ENCODE peak calls at places on chromosomes 2 and 18, in nine cellular contexts. R is breast epithelium; Z is effector memory CD8-positive, alpha-beta T cell; C is right lobe of liver; W is substantia nigra; U is GM12864; A is ACHN; J is CD8-positive, alpha-beta T cell; Y is nephron progenitor cell. K is an unnamed sample.

GRCh38 chr2:112048887-112049286 is 6.2 kb upstream of the TMEM87B start:
- DNase-seq in R (no peak), Z (peak), C (no peak), W (no peak), U (no peak), A (peak), J (no peak), Y (no peak), K (no peak)

GRCh38 chr2:44895061-44895460 is 46.4 kb upstream of the SIX3 start:
- DNase-seq in R (no peak), Z (no peak), C (no peak), W (no peak), U (no peak), A (no peak), J (no peak), Y (no peak), K (no peak)

GRCh38 chr2:108968619-108969018 is 20.4 kb downstream of the EDAR start:
- DNase-seq in R (no peak), Z (no peak), C (no peak), W (no peak), U (no peak), A (no peak), J (no peak), Y (no peak), K (no peak)

GRCh38 chr2:202249521-202249850 is 11.1 kb upstream of the SUMO1 start:
- DNase-seq in R (no peak), Z (no peak), C (no peak), W (no peak), U (no peak), A (no peak), J (no peak), Y (no peak), K (no peak)

GRCh38 chr2:48771241-48772014 is 15.9 kb upstream of the LHCGR start:
- DNase-seq in R (no peak), Z (no peak), C (no peak), W (no peak), U (no peak), A (no peak), J (no peak), Y (no peak), K (no peak)

GRCh38 chr18:51668101-51668500 is 470.6 kb upstream of the MEX3C start:
- DNase-seq in R (no peak), Z (no peak), C (no peak), W (peak), U (no peak), A (peak), J (no peak), Y (peak), K (peak)

GRCh38 chr2:50492452-50492851 is 539.5 kb downstream of the NRXN1 start:
- DNase-seq in R (no peak), Z (no peak), C (no peak), W (peak), U (peak), A (peak), J (no peak), Y (peak), K (peak)

GRCh38 chr18:12742453-12742852 is 39.6 kb downstream of the PSMG2 start:
- DNase-seq in R (no peak), Z (no peak), C (no peak), W (no peak), U (no peak), A (no peak), J (no peak), Y (no peak), K (no peak)

GRCh38 chr2:160306985-160307384 is 106.9 kb upstream of the ITGB6 start:
- DNase-seq in R (no peak), Z (no peak), C (no peak), W (no peak), U (no peak), A (no peak), J (no peak), Y (no peak), K (no peak)

GRCh38 chr2:50770299-50770698 is 261.6 kb downstream of the NRXN1 start:
- DNase-seq in R (no peak), Z (no peak), C (no peak), W (no peak), U (no peak), A (no peak), J (no peak), Y (no peak), K (no peak)

GRCh38 chr18:66754335-66754734 is 150.4 kb upstream of the CDH19 start:
- DNase-seq in R (no peak), Z (no peak), C (no peak), W (no peak), U (no peak), A (no peak), J (no peak), Y (no peak), K (no peak)

GRCh38 chr2:195741191-195741590 is 84.2 kb downstream of the SLC39A10 start:
- DNase-seq in R (no peak), Z (no peak), C (no peak), W (no peak), U (no peak), A (no peak), J (no peak), Y (no peak), K (no peak)

GRCh38 chr2:236177604-236177966 is 9.4 kb upstream of the GBX2 start:
- DNase-seq in R (no peak), Z (no peak), C (no peak), W (no peak), U (no peak), A (no peak), J (no peak), Y (peak), K (no peak)